ENCODE peak calls at places on chromosomes 12 and 14, in six cellular contexts. C is fibroblast of villous mesenchyme, Z is epithelial cell of esophagus, A is stomach, U is lower leg skin, I is fibroblast of pulmonary artery. R is an unnamed sample.

GRCh38 chr14:22886500-22887259 is 3.7 kb downstream of the REM2 start:
- DNase-seq in C (peak; percentile 69), I (peak; percentile 54), U (peak; percentile 35), Z (peak; percentile 60), A (peak; percentile 85), R (peak; percentile 74)

GRCh38 chr12:57127101-57127709 is 1.1 kb upstream of the LRP1 start:
- DNase-seq in U (peak; percentile 70), Z (peak; percentile 57), A (peak; percentile 84), C (no peak), I (no peak), R (peak; percentile 74)

GRCh38 chr12:6277982-6278438 is 32.5 kb upstream of the PLEKHG6 start:
- DNase-seq in C (no peak), U (peak; percentile 66), Z (peak; percentile 91), I (no peak), A (peak; percentile 68), R (no peak)

GRCh38 chr12:49825360-49825970 is 2.7 kb downstream of the NCKAP5L start:
- DNase-seq in A (no peak), I (peak; percentile 42), Z (peak; percentile 40), C (peak; percentile 67), U (no peak), R (peak; percentile 86)

GRCh38 chr14:100159107-100159864 is at the start of gene DEGS2:
- DNase-seq in I (no peak), Z (peak; percentile 58), U (no peak), A (peak; percentile 85), C (no peak), R (no peak)

GRCh38 chr12:57161491-57161890 is 14.1 kb upstream of the LRP1-AS start:
- DNase-seq in C (peak; percentile 29), U (no peak), Z (peak; percentile 34), A (no peak), I (no peak), R (peak; percentile 77)

GRCh38 chr12:30823764-30824163 is 69.0 kb upstream of the CAPRIN2 start:
- DNase-seq in A (no peak), U (no peak), C (no peak), Z (no peak), I (no peak), R (no peak)

GRCh38 chr12:100564905-100565467 is 8.5 kb upstream of the GAS2L3 start:
- DNase-seq in U (no peak), A (no peak), C (no peak), Z (no peak), I (no peak), R (no peak)

DNA sequence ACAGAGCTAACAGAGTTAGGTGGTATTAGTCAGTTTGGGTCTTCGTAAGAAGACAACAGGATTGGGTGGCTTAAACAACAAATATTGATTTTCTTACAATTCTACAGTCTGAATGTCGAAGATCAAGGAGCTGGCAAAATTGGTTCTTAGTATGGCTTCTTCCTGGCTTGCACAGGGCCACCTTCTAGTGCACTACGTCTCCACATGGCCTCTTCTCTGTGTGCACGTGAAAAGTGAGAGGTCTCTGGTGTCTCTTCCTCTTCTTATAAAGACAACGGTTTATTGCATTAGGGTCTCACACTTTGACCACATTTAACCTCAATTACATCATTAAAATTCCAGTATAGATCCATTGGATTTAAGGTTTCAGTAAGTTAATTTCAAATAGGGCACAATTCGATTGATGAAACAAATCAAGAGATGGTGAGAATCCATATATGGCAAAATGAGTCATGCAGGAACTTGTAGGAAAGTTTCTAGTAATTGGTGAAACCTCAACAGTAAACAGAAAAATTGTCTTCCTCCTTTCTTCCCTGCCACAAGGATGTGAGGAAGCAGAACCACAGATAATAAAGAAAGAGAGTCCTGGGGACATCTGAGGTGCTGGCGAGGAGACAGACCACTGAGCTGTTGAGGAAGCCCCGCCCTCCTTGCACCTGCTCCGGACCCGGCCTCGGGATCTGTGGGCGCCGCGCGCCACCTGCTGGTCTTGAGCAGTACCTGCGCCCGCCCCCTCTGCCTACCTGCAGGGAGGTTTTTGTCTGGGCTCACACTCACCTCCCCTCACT is 846.7 kb downstream of the TMEM121 start:
- DNase-seq in A (peak; percentile 73), I (no peak), C (no peak), Z (peak; percentile 2), U (peak; percentile 18), R (no peak)
- H3K4me3 ChIP-seq in A (no peak overlapping the region), I (no peak overlapping the region), C (no peak overlapping the region), Z (no peak overlapping the region), U (no peak overlapping the region), R (no peak overlapping the region)

GRCh38 chr12:104340177-104340576 is 36.6 kb downstream of the EID3 start:
- DNase-seq in C (no peak), A (no peak), I (peak; percentile 56), Z (no peak), U (no peak), R (peak; percentile 70)

GRCh38 chr12:104337030-104337558 is 33.6 kb downstream of the EID3 start:
- DNase-seq in C (no peak), I (no peak), A (no peak), Z (no peak), U (no peak), R (no peak)

GRCh38 chr12:104340917-104341611 is 37.5 kb downstream of the EID3 start:
- DNase-seq in A (no peak), I (no peak), C (no peak), Z (no peak), U (no peak), R (no peak)

GRCh38 chr12:104342147-104342546 is 38.6 kb downstream of the EID3 start:
- DNase-seq in U (no peak), C (no peak), A (no peak), I (no peak), Z (no peak), R (no peak)

GRCh38 chr12:104339663-104340062 is 36.1 kb downstream of the EID3 start:
- DNase-seq in U (no peak), Z (no peak), I (no peak), A (no peak), C (no peak), R (no peak)
- TF ChIP-seq CTCF in U (no peak), Z (peak; percentile 5), I (no peak), A (no peak), C (no peak), R (no peak)

GRCh38 chr14:49619730-49620129 is 696 bp downstream of the RPL36AL start:
- DNase-seq in Z (no peak), C (no peak), I (no peak), U (no peak), A (no peak), R (no peak)
- H3K4me3 ChIP-seq in Z (peak overlapping the region; percentile 98), C (peak overlapping the region; percentile 88), I (peak overlapping the region; percentile 93), U (peak overlapping the region; percentile 77), A (peak overlapping the region; percentile 87), R (peak overlapping the region; percentile 99)

GRCh38 chr14:97390031-97390729 is 593.0 kb downstream of the VRK1 start:
- DNase-seq in U (peak; percentile 42), A (no peak), C (no peak), I (no peak), Z (no peak), R (no peak)

GRCh38 chr14:97393244-97393643 is 596.1 kb downstream of the VRK1 start:
- DNase-seq in U (no peak), I (no peak), C (no peak), Z (no peak), A (no peak), R (no peak)

GRCh38 chr14:97395068-97395467 is 597.9 kb downstream of the VRK1 start:
- DNase-seq in I (no peak), C (no peak), Z (no peak), A (no peak), U (no peak), R (no peak)
- TF ChIP-seq CTCF in I (no peak), C (no peak), Z (no peak), A (no peak), U (no peak), R (no peak)

DNA sequence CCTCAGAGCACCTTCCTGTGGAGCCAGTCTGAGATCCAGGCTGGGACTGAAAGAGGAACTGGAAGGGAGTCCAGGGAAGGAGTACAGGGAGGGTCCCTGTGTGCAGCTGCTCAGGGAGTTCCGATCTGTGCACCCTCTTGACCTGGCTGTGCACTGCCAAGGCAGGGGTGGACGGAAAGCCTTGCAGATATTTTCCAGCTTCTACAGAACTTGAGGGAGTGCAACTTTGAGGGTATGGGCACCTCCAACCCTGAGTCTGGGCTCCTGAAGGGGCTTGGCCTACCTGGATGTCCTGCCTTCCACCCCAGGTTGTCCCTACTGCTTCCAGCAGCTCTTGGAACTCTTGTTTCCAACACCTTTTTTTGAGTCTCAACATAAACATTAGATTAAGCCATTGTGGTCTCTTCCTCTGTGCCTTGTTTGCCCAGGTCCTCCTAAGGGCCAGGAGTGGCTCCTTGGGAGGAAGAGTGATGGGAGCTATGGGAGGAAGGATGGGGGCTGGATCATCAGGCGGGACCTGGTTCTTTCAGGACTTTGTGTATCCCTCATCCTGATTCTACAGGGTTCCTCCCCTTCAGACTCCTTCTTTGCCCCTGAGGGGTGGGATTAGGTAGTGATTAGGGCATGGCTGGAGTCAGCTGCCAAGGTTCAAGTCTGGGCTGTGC is 3.5 kb downstream of the KRT7 start:
- DNase-seq in U (no peak), Z (no peak), A (no peak), C (no peak), I (no peak), R (no peak)
- H3K4me3 ChIP-seq in U (no peak overlapping the region), Z (no peak overlapping the region), A (no peak overlapping the region), C (no peak overlapping the region), I (no peak overlapping the region), R (no peak overlapping the region)

DNA sequence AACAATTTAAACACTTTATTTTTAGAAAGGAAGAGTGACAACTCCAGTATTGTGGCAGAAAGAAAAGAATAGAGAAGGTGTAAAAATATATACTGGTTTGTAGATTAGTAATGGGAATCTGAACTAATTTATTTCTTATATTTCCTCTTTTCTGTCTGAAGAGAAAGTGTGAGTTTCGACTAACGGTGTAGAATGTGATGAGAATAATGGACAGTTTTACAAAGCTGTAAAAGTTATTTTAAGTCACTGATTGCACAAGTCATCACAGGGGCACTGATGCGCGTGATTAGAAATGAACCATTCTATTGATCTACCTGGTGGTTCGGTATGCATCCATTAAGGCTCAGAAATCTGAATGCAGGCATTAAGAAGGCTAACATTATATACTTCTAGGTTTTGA is 158.5 kb upstream of the ATXN7L3B start:
- DNase-seq in I (no peak), C (no peak), U (no peak), A (no peak), Z (no peak), R (no peak)
- TF ChIP-seq CTCF in I (no peak), C (no peak), U (no peak), A (no peak), Z (no peak), R (no peak)

GRCh38 chr12:111434680-111435338 is 29.1 kb downstream of the SH2B3 start:
- DNase-seq in Z (no peak), C (peak; percentile 91), I (peak; percentile 69), A (no peak), U (peak; percentile 49), R (peak; percentile 56)
- H3K4me3 ChIP-seq in Z (no peak overlapping the region), C (no peak overlapping the region), I (peak overlapping the region; percentile 25), A (peak overlapping the region; percentile 1), U (no peak overlapping the region), R (peak overlapping the region; percentile 15)

GRCh38 chr12:59087077-59087673 is 166.9 kb upstream of the LRIG3 start:
- DNase-seq in C (peak; percentile 37), A (no peak), I (peak; percentile 54), U (no peak), Z (no peak), R (peak; percentile 63)
- TF ChIP-seq CTCF in C (peak; percentile 69), A (no peak), I (peak; percentile 82), U (no peak), Z (peak; percentile 76), R (peak; percentile 61)

R was measured in foreskin fibroblast.